ENCODE peak calls at places on chromosomes 1 and 21, in ten cellular contexts. L, S, G, A, D, C, O, W, J and Y are unnamed samples.

GRCh38 chr1:209884665-209885117 is 53.3 kb upstream of the SYT14 start:
- DNase-seq in D (peak), L (peak), J (no peak), G (peak), C (peak), W (peak), S (no peak), O (no peak), A (peak), Y (peak)

GRCh38 chr1:204600968-204601367 is 84.6 kb downstream of the LRRN2 start:
- DNase-seq in W (no peak), L (no peak), J (peak), G (no peak), C (peak), S (peak), D (no peak), A (no peak), O (no peak), Y (no peak)

GRCh38 chr1:195591917-195592672 is 1016.1 kb downstream of the KCNT2 start:
- DNase-seq in A (peak), G (peak), C (no peak), L (peak), D (peak), S (no peak), J (no peak), O (no peak), W (peak), Y (peak)

GRCh38 chr21:16842716-16843115 is 670.1 kb upstream of the CXADR start:
- DNase-seq in G (no peak), J (no peak), W (no peak), C (no peak), S (no peak), L (peak), D (no peak), A (no peak), O (no peak), Y (peak)

GRCh38 chr1:235160395-235160964 is 570 bp downstream of the RBM34 start:
- DNase-seq in G (peak), D (peak), L (peak), J (peak), O (no peak), C (no peak), W (no peak), A (no peak), S (no peak), Y (peak)

GRCh38 chr1:3012511-3013291 is 8.6 kb upstream of the ACTRT2 start:
- DNase-seq in A (no peak), G (peak), D (no peak), O (peak), W (no peak), S (peak), C (peak), L (no peak), J (peak), Y (peak)

GRCh38 chr1:155128755-155129473 is 1.2 kb downstream of the EFNA1 start:
- DNase-seq in J (peak), L (no peak), G (peak), W (peak), C (no peak), S (peak), D (no peak), O (no peak), A (no peak), Y (no peak)

GRCh38 chr1:14909920-14910466 is 243.6 kb upstream of the TMEM51 start:
- DNase-seq in O (no peak), W (no peak), C (no peak), A (no peak), D (no peak), G (no peak), J (peak), L (no peak), S (no peak), Y (no peak)

GRCh38 chr1:200888349-200888838 is 6.3 kb upstream of the INAVA start:
- DNase-seq in J (peak), D (no peak), L (no peak), O (peak), S (peak), A (no peak), W (peak), G (peak), C (no peak), Y (no peak)

GRCh38 chr21:15771311-15771710 is 41.5 kb downstream of the USP25 start:
- DNase-seq in O (no peak), C (no peak), J (no peak), W (no peak), D (no peak), G (no peak), S (no peak), L (no peak), A (no peak), Y (no peak)

GRCh38 chr1:197915797-197916686 is 1.1 kb upstream of the LHX9 start:
- DNase-seq in L (peak), C (no peak), G (peak), A (peak), S (peak), O (peak), W (peak), D (peak), J (peak), Y (peak)

GRCh38 chr21:21690068-21690665 is 692.0 kb downstream of the NCAM2 start:
- DNase-seq in G (no peak), W (no peak), C (no peak), D (no peak), A (no peak), S (no peak), L (no peak), O (no peak), J (no peak), Y (no peak)

GRCh38 chr1:69172003-69173000 is 395.4 kb upstream of the LRRC7 start:
- DNase-seq in C (no peak), W (peak), A (no peak), J (no peak), D (no peak), G (peak), L (peak), S (no peak), O (no peak), Y (peak)

GRCh38 chr21:25806053-25806452 is 71.3 kb downstream of the GABPA start:
- DNase-seq in W (no peak), D (no peak), J (no peak), L (no peak), C (no peak), A (no peak), S (no peak), G (peak), O (no peak), Y (no peak)

GRCh38 chr1:207798847-207799246 is 47.0 kb downstream of the CD46 start:
- DNase-seq in S (no peak), C (no peak), O (no peak), D (no peak), G (no peak), J (no peak), L (peak), A (peak), W (peak), Y (peak)

GRCh38 chr1:215590779-215591491 is 23.8 kb downstream of the KCTD3 start:
- DNase-seq in W (no peak), D (no peak), J (no peak), L (no peak), O (no peak), G (peak), S (no peak), C (no peak), A (no peak), Y (no peak)

GRCh38 chr1:3785458-3786157 is 10.7 kb downstream of the LRRC47 start:
- DNase-seq in W (peak), S (peak), J (peak), C (peak), A (peak), L (no peak), G (peak), O (peak), D (no peak), Y (no peak)

GRCh38 chr1:246617768-246618167 is 51.5 kb downstream of the CNST start:
- DNase-seq in D (no peak), C (no peak), O (no peak), J (no peak), L (no peak), W (no peak), S (no peak), G (no peak), A (no peak), Y (no peak)

GRCh38 chr1:226604846-226605572 is 56.4 kb downstream of the STUM start:
- DNase-seq in L (no peak), G (no peak), W (no peak), D (no peak), C (no peak), O (no peak), A (no peak), J (no peak), S (no peak), Y (no peak)

GRCh38 chr1:55275976-55276375 is 60.8 kb upstream of the USP24 start:
- DNase-seq in S (no peak), A (peak), L (peak), O (no peak), J (no peak), D (no peak), C (peak), W (peak), G (no peak), Y (peak)

GRCh38 chr1:16618719-16619118 is 5.4 kb upstream of the NBPF1 start:
- DNase-seq in S (peak), W (no peak), A (no peak), O (peak), C (peak), J (peak), D (no peak), L (no peak), G (no peak), Y (no peak)

GRCh38 chr1:43885311-43885801 is 48.2 kb upstream of the ARTN start:
- DNase-seq in C (no peak), O (peak), D (peak), J (peak), S (peak), G (no peak), A (peak), L (no peak), W (no peak), Y (no peak)

GRCh38 chr1:180210008-180210555 is 20.0 kb upstream of the LHX4 start:
- DNase-seq in W (no peak), S (no peak), L (no peak), C (no peak), G (peak), D (no peak), O (peak), J (no peak), A (no peak), Y (no peak)

GRCh38 chr1:233020441-233020840 is 70.0 kb downstream of the NTPCR start:
- DNase-seq in O (peak), A (no peak), W (no peak), G (no peak), S (no peak), C (no peak), L (peak), J (no peak), D (no peak), Y (peak)

GRCh38 chr21:38863291-38863690 is 57.6 kb downstream of the ETS2 start:
- DNase-seq in L (no peak), A (no peak), J (no peak), O (no peak), S (no peak), G (no peak), D (no peak), C (no peak), W (peak), Y (no peak)

GRCh38 chr1:30860320-30860652 is 48.3 kb downstream of the SDC3 start:
- DNase-seq in C (no peak), O (no peak), W (no peak), D (no peak), A (no peak), G (no peak), L (no peak), S (no peak), J (no peak), Y (no peak)

GRCh38 chr1:30855686-30856259 is 52.8 kb downstream of the SDC3 start:
- DNase-seq in W (no peak), C (no peak), L (no peak), J (peak), A (no peak), O (no peak), D (no peak), S (no peak), G (no peak), Y (no peak)

GRCh38 chr1:30856260-30856790 is 52.2 kb downstream of the SDC3 start:
- DNase-seq in A (peak), L (no peak), O (peak), W (no peak), D (no peak), G (no peak), J (peak), S (no peak), C (no peak), Y (no peak)

GRCh38 chr1:30857062-30857461 is 51.5 kb downstream of the SDC3 start:
- DNase-seq in L (no peak), S (no peak), A (no peak), C (no peak), O (no peak), D (no peak), J (no peak), W (no peak), G (no peak), Y (no peak)

GRCh38 chr1:30857964-30858363 is 50.6 kb downstream of the SDC3 start:
- DNase-seq in S (no peak), W (no peak), A (no peak), G (no peak), L (no peak), O (no peak), C (no peak), D (no peak), J (no peak), Y (no peak)
- H2AFZ ChIP-seq in S (no peak), W (no peak), A (no peak), G (no peak), L (peak), O (no peak), C (no peak), D (no peak), J (no peak), Y (no peak)

DNA sequence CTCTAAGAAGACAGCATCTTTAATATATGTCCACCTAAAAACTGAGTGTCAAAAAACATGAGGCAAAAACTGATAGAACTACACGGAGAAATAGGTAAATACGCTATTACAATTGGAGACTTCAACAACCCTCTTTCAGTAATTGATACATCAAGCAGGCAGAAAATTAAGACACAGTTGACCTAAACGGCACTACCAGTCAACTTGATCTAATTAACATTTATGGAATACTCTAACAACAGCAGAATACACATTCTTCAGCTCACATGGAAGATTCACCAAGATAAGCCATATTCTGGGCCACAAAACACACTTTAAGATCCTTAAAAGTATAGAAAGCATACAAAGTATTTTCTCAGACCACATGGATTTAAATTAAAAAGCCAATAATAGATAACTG is 137.6 kb downstream of the CLIC6 start:
- DNase-seq in L (no peak), W (no peak), A (no peak), C (no peak), D (no peak), O (no peak), J (no peak), S (no peak), G (no peak), Y (no peak)
- H3K27ac ChIP-seq in L (no peak), W (no peak), A (no peak), C (no peak), D (peak), O (no peak), J (no peak), S (no peak), G (peak), Y (no peak)

DNA sequence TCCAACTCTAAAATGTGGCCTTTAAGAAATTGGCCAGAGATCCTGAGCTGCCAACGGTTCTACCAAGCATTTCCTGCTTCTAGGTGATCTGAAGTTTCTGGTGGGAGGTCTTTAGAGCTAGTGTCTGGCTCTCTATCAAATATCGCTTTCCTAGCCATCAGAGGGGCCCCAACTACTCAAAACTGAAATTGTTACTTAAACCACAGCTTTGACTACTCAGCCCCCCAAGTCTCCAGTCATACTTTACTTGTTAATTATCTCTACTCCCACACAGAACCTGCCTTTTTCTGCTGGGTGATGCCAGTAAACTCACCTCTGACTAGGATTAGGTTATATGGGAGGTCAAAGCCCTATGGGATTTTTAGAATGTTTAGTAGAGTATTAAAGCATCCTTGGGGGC is 95.1 kb downstream of the FASLG start:
- DNase-seq in L (no peak), S (no peak), W (no peak), D (no peak), A (no peak), O (no peak), G (no peak), C (no peak), J (no peak), Y (no peak)
- H2AFZ ChIP-seq in L (no peak), S (no peak), W (no peak), D (no peak), A (no peak), O (no peak), G (no peak), C (no peak), J (no peak), Y (no peak)

DNA sequence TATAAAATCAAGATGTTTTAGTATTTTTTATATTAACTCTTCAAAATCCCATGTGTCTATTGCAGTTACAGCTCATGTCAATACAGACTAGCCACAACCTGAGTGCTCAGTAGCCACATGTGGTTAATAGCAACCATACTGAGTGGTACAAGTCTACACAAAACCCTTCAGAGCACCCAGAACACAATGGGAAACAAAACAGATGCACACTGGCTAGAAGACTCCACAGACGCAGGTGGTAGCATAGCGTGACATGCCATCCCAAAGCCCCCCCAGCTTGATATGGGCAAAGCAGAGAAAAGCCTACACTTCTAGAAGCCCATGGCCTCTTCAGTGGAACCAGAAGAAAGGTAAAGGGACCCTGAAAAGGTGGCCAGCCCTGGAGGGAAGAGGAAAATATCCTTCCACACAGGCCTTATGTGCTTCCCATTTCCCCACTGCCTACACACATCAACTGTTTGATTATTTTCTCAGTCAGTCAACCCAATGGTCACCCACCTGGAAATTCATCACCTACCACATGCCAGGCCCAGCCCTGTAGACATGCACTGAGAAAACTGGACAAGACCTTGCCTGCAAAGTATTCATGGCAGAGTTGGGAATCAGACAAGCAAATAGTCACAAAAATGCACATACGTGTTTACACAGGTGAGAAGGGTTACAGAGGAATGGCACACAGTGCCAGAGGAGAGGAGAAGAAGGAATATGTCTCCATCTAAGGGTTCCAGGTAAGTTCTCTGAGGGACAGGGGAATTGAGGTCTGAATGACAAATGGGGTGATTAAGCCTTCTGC is 175.0 kb downstream of the VAV3 start:
- DNase-seq in C (no peak), D (no peak), A (no peak), J (no peak), L (no peak), S (no peak), G (no peak), O (no peak), W (no peak), Y (no peak)
- H3K27ac ChIP-seq in C (no peak), D (no peak), A (no peak), J (no peak), L (no peak), S (no peak), G (no peak), O (no peak), W (no peak), Y (no peak)

GRCh38 chr1:1974834-1975233 is 28.8 kb downstream of the CFAP74 start:
- DNase-seq in D (no peak), A (no peak), J (peak), L (no peak), O (no peak), G (no peak), S (no peak), C (no peak), W (no peak), Y (no peak)
- H2AFZ ChIP-seq in D (no peak), A (no peak), J (no peak), L (no peak), O (no peak), G (no peak), S (no peak), C (no peak), W (no peak), Y (no peak)

GRCh38 chr1:47569681-47570470 is 132.0 kb downstream of the FOXD2 start:
- DNase-seq in J (peak), L (peak), D (peak), W (peak), S (peak), G (peak), O (peak), A (peak), C (no peak), Y (peak)
- H3K27ac ChIP-seq in J (no peak), L (no peak), D (peak), W (no peak), S (no peak), G (peak), O (no peak), A (no peak), C (no peak), Y (no peak)

GRCh38 chr1:120179420-120180348 is 3.4 kb upstream of the SEC22B start:
- DNase-seq in A (peak), G (peak), S (peak), L (peak), W (peak), O (peak), C (peak), J (peak), D (no peak), Y (peak)

GRCh38 chr1:120176092-120176855 is at the start of gene SEC22B:
- DNase-seq in W (peak), C (peak), L (peak), D (peak), G (peak), O (peak), S (peak), A (peak), J (peak), Y (peak)

DNA sequence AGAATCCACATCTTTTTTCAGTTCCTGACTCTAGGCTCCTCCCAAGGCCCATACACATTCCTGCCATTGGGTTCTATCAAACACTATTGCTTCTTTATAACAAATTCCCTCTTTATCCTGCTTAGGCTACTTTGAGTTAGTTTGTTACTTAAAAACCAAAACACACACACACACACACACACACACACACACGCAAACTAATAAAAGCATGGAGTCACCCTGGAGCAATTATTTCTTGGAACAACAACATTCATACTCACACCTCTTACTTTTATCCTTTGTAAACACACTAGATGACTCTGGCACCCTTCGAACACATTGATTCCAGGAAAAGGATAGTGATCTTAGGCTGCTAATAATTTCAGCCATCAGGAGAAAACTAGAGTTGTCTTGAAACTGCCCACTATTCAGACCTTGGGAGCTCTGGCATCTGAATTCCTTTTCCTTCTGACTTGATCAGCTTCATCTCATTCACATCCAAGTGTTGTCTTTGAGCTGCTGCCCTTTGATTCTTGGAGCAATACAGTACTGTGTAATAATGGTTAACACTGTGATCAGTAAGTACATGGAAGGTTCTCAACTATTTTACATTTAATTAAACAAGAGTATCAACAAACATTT is 2.6 kb upstream of the SEC22B start:
- DNase-seq in W (peak), A (no peak), G (no peak), J (peak), D (no peak), O (peak), S (peak), C (peak), L (peak), Y (peak)
- H2AFZ ChIP-seq in W (no peak), A (no peak), G (peak), J (no peak), D (no peak), O (peak), S (no peak), C (peak), L (peak), Y (peak)